ENCODE peak calls at places on chromosome 21, in five cellular contexts. T, O, R, C and V are unnamed samples.

GRCh38 chr21:38853421-38853919 is 47.7 kb downstream of the ETS2 start:
- DNase-seq in O (no peak), R (no peak), T (no peak), C (peak), V (peak)

GRCh38 chr21:16407403-16408279 is 677.9 kb downstream of the USP25 start:
- DNase-seq in O (no peak), C (no peak), T (no peak), R (no peak), V (no peak)

GRCh38 chr21:36668713-36669112 is 30.2 kb upstream of the SIM2 start:
- DNase-seq in T (no peak), O (no peak), C (no peak), R (no peak), V (no peak)

GRCh38 chr21:41071410-41071809 is 96.5 kb upstream of the BACE2 start:
- DNase-seq in C (no peak), O (no peak), T (no peak), R (no peak), V (no peak)

GRCh38 chr21:34080693-34081092 is 7.3 kb downstream of the MRPS6 start:
- DNase-seq in R (no peak), C (no peak), T (no peak), O (no peak), V (no peak)

GRCh38 chr21:43187715-43188114 is 18.9 kb downstream of the CRYAA start:
- DNase-seq in C (no peak), R (no peak), O (no peak), T (no peak), V (no peak)

GRCh38 chr21:46027855-46028493 is 46.4 kb downstream of the COL6A1 start:
- DNase-seq in R (no peak), T (no peak), O (no peak), C (no peak), V (no peak)

GRCh38 chr21:21968810-21969588 is 970.8 kb downstream of the NCAM2 start:
- DNase-seq in C (peak), T (no peak), R (no peak), O (no peak), V (no peak)

GRCh38 chr21:26433386-26433785 is 139.7 kb downstream of the CYYR1 start:
- DNase-seq in C (no peak), R (no peak), T (no peak), O (no peak), V (no peak)

GRCh38 chr21:37712204-37712934 is 203.9 kb downstream of the KCNJ6 start:
- DNase-seq in R (peak), O (peak), C (peak), T (peak), V (peak)

GRCh38 chr21:41137889-41138288 is 30.1 kb upstream of the BACE2 start:
- DNase-seq in R (no peak), T (no peak), O (no peak), C (no peak), V (no peak)

GRCh38 chr21:41973861-41974751 is 20.3 kb upstream of the C2CD2 start:
- DNase-seq in O (peak), R (peak), C (no peak), T (no peak), V (no peak)

GRCh38 chr21:33901421-33902288 is 13.9 kb downstream of the ATP5PO start:
- DNase-seq in C (peak), O (no peak), T (peak), R (no peak), V (no peak)

GRCh38 chr21:42453301-42454220 is 42.5 kb downstream of the RSPH1 start:
- DNase-seq in C (no peak), R (no peak), T (no peak), O (no peak), V (no peak)

GRCh38 chr21:33247596-33247995 is 17.9 kb downstream of the IFNAR2 start:
- DNase-seq in O (no peak), C (no peak), R (no peak), T (no peak), V (no peak)

GRCh38 chr21:17461014-17461413 is 51.8 kb upstream of the CXADR start:
- DNase-seq in O (peak), T (no peak), C (peak), R (no peak), V (no peak)

GRCh38 chr21:36719614-36720013 is 20.7 kb downstream of the SIM2 start:
- DNase-seq in O (no peak), R (no peak), T (no peak), C (no peak), V (no peak)

GRCh38 chr21:32392880-32393676 is at the start of gene URB1:
- DNase-seq in C (peak), O (peak), R (peak), T (peak), V (peak)